ENCODE peak calls at places on chromosomes 7 and 10, in six cellular contexts. Y is spleen, Z is memory B cell, R is astrocyte of the spinal cord, S is HTR-8/SVneo, D is putamen. L is an unnamed sample.

GRCh38 chr10:71059059-71059818 is 153.1 kb upstream of the UNC5B start:
- DNase-seq in Y (no peak), D (no peak), R (no peak), S (no peak), Z (no peak), L (no peak)

GRCh38 chr10:4984223-4984622 is 19.4 kb downstream of the AKR1C2 start:
- DNase-seq in S (no peak), Y (peak), D (no peak), Z (no peak), R (no peak), L (no peak)

GRCh38 chr10:28253174-28253783 is 49.6 kb downstream of the MPP7 start:
- DNase-seq in Y (no peak), Z (no peak), S (no peak), R (no peak), D (no peak), L (no peak)

GRCh38 chr10:74901867-74902439 is 75.6 kb downstream of the KAT6B start:
- DNase-seq in S (no peak), Z (no peak), R (no peak), D (no peak), Y (no peak), L (no peak)

GRCh38 chr10:34024708-34025425 is 690.4 kb upstream of the NRP1 start:
- DNase-seq in D (no peak), R (no peak), S (no peak), Y (no peak), Z (no peak), L (no peak)

GRCh38 chr7:1758417-1758858 is 88.4 kb downstream of the ELFN1 start:
- DNase-seq in R (no peak), S (peak), Z (no peak), Y (peak), D (no peak), L (no peak)

GRCh38 chr7:372546-372938 is 82.6 kb downstream of the FOXL3 start:
- DNase-seq in D (no peak), Y (peak), Z (no peak), R (no peak), S (no peak), L (no peak)

GRCh38 chr7:140576589-140576988 is 64.0 kb downstream of the DENND2A start:
- DNase-seq in R (no peak), Y (no peak), Z (no peak), S (no peak), D (no peak), L (no peak)

GRCh38 chr7:158110661-158111555 is 476.7 kb downstream of the PTPRN2 start:
- DNase-seq in D (no peak), S (no peak), Z (no peak), R (no peak), Y (no peak), L (no peak)

GRCh38 chr7:124387056-124387455 is 354.2 kb upstream of the TMEM229A start:
- DNase-seq in Z (no peak), S (no peak), D (peak), Y (no peak), R (no peak), L (no peak)

GRCh38 chr10:101777857-101778145 is 1.9 kb upstream of the FGF8 start:
- DNase-seq in D (no peak), Y (no peak), S (no peak), Z (no peak), R (no peak), L (no peak)

GRCh38 chr10:114956466-114956865 is 18.5 kb downstream of the TRUB1 start:
- DNase-seq in R (no peak), D (no peak), Z (no peak), Y (no peak), S (no peak), L (no peak)

L was measured in Panc1.